ENCODE peak calls at places on chromosomes 7 and 10, in nine cellular contexts. J is CD8-positive, alpha-beta T cell; R is SJCRH30; L is psoas muscle; Y is A549; O is CD4-positive, CD25-positive, alpha-beta regulatory T cell; Z is lower lobe of right lung; G is ovary; I is HCT116. M is an unnamed sample.

GRCh38 chr7:45699726-45700390 is 125.7 kb downstream of the ADCY1 start:
- DNase-seq in J (no peak), R (no peak), Z (no peak), L (no peak), Y (no peak), G (no peak), O (no peak), I (no peak), M (no peak)

GRCh38 chr7:26156454-26157365 is 4.7 kb downstream of the NFE2L3 start:
- DNase-seq in I (peak; percentile 28), J (peak; percentile 51), Y (peak; percentile 44), R (peak; percentile 70), G (no peak), L (no peak), O (peak; percentile 57), Z (no peak), M (no peak)

GRCh38 chr10:78134919-78135318 is 101.3 kb downstream of the RPS24 start:
- DNase-seq in Z (no peak), L (no peak), I (no peak), R (peak; percentile 20), J (no peak), G (no peak), O (no peak), Y (peak; percentile 42), M (no peak)

GRCh38 chr10:123203393-123204126 is 49.4 kb downstream of the BUB3 start:
- DNase-seq in L (no peak), R (no peak), O (no peak), G (no peak), Z (no peak), I (no peak), Y (peak; percentile 67), J (no peak), M (no peak)

GRCh38 chr7:96069361-96069760 is 252.5 kb downstream of the SLC25A13 start:
- DNase-seq in O (no peak), I (no peak), Z (no peak), Y (no peak), R (no peak), L (no peak), J (no peak), G (no peak), M (no peak)

GRCh38 chr7:106238830-106239229 is 46.0 kb downstream of the NAMPT start:
- DNase-seq in J (no peak), L (no peak), R (no peak), Y (no peak), Z (no peak), O (no peak), G (no peak), I (no peak), M (no peak)

GRCh38 chr7:69684955-69685631 is 86.8 kb downstream of the AUTS2 start:
- DNase-seq in G (peak; percentile 13), Y (no peak), I (no peak), Z (no peak), O (no peak), L (no peak), R (no peak), J (no peak), M (no peak)

GRCh38 chr7:94529516-94529915 is 19.9 kb downstream of the CASD1 start:
- DNase-seq in R (no peak), O (no peak), Z (no peak), Y (no peak), I (no peak), L (no peak), J (no peak), G (no peak), M (no peak)

GRCh38 chr10:69583106-69583505 is 9.9 kb upstream of the NEUROG3 start:
- DNase-seq in Y (no peak), O (no peak), I (no peak), L (no peak), G (no peak), J (no peak), Z (no peak), R (peak; percentile 93), M (peak; percentile 42)

GRCh38 chr7:16396766-16397496 is 24.4 kb downstream of the CRPPA start:
- DNase-seq in I (no peak), O (no peak), Z (no peak), R (no peak), G (no peak), L (no peak), J (no peak), Y (no peak), M (no peak)

GRCh38 chr10:132306951-132307751 is 599 bp downstream of the STK32C start:
- DNase-seq in R (no peak), J (peak; percentile 43), I (no peak), L (peak; percentile 53), Z (peak; percentile 80), G (peak; percentile 37), Y (peak; percentile 79), O (peak; percentile 24), M (peak; percentile 84)

GRCh38 chr10:132305654-132306340 is 2.0 kb downstream of the STK32C start:
- DNase-seq in Z (peak; percentile 25), I (no peak), L (no peak), O (no peak), Y (peak; percentile 48), G (no peak), J (no peak), R (no peak), M (no peak)

GRCh38 chr10:132307823-132308587 is at the start of gene STK32C:
- DNase-seq in Y (peak; percentile 93), G (peak; percentile 90), J (peak; percentile 90), I (peak; percentile 54), L (peak; percentile 93), R (no peak), Z (peak; percentile 95), O (peak; percentile 85), M (peak; percentile 88)

GRCh38 chr10:132304756-132305509 is 2.8 kb downstream of the STK32C start:
- DNase-seq in Y (no peak), O (no peak), J (no peak), I (no peak), Z (peak; percentile 34), G (no peak), R (no peak), L (no peak), M (no peak)

GRCh38 chr10:132306341-132306685 is 1.4 kb downstream of the STK32C start:
- DNase-seq in J (no peak), R (no peak), Y (no peak), I (no peak), Z (peak; percentile 44), L (no peak), O (no peak), G (no peak), M (no peak)
- H3K4me3 ChIP-seq in J (no peak overlapping the region), R (no peak overlapping the region), Y (no peak overlapping the region), I (peak overlapping the region; percentile 61), Z (no peak overlapping the region), L (no peak overlapping the region), O (no peak overlapping the region), G (no peak overlapping the region), M (no peak overlapping the region)

GRCh38 chr7:344608-344994 is 54.6 kb downstream of the FOXL3 start:
- DNase-seq in O (no peak), J (no peak), L (no peak), Z (no peak), G (no peak), R (no peak), I (no peak), Y (no peak), M (no peak)
- H3K9me3 ChIP-seq in O (no peaks in the 10 kb centered on the region), J (no peaks in the 10 kb centered on the region), L (no peaks in the 10 kb centered on the region), Z (no peaks in the 10 kb centered on the region), G (no peaks in the 10 kb centered on the region), R (no peaks in the 10 kb centered on the region), I (no peaks in the 10 kb centered on the region), Y (no peaks in the 10 kb centered on the region), M (no peaks in the 10 kb centered on the region)

GRCh38 chr10:104450954-104451353 is 97.3 kb downstream of the CFAP58 start:
- DNase-seq in J (no peak), Z (no peak), O (no peak), G (no peak), L (no peak), R (no peak), I (no peak), Y (no peak), M (no peak)
- H3K4me3 ChIP-seq in J (no peak overlapping the region), Z (no peak overlapping the region), O (no peak overlapping the region), G (no peak overlapping the region), L (no peak overlapping the region), R (no peak overlapping the region), I (no peak overlapping the region), Y (no peak overlapping the region), M (no peak overlapping the region)

GRCh38 chr7:153393666-153394065 is 634.1 kb downstream of the ACTR3B start:
- DNase-seq in O (no peak), J (no peak), Y (no peak), L (no peak), I (no peak), G (no peak), Z (no peak), R (no peak), M (no peak)

GRCh38 chr7:153389261-153389660 is 629.7 kb downstream of the ACTR3B start:
- DNase-seq in L (no peak), G (no peak), Z (no peak), Y (no peak), O (no peak), R (no peak), I (no peak), J (no peak), M (no peak)

GRCh38 chr7:153388611-153389010 is 629.1 kb downstream of the ACTR3B start:
- DNase-seq in L (no peak), R (no peak), O (no peak), I (no peak), Z (no peak), Y (no peak), J (no peak), G (no peak), M (no peak)

GRCh38 chr7:153392726-153393125 is 633.2 kb downstream of the ACTR3B start:
- DNase-seq in O (no peak), Y (no peak), R (no peak), J (no peak), G (no peak), I (no peak), L (no peak), Z (no peak), M (no peak)

DNA sequence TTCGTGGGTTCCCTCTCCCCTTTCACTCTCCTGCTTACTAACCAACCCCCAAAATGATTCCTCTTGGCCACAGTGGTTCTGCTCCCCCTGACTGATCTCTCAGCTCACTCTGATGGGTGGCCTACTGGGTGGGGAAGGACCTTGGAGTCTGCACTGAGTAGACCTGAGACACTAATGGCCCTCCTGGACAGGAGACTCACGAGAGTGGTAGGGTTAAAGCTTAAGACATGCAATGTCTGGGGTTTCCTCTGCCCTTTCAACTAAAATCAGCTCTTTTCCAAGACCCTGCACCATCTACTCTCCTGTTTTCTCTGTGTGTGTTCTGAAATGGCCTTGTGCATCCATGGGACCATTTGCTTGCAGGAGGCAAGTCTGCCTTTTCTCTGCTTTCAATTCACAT is 631.4 kb downstream of the ACTR3B start:
- DNase-seq in R (no peak), I (no peak), Z (no peak), J (no peak), L (no peak), G (no peak), Y (no peak), O (no peak), M (no peak)
- H3K9me3 ChIP-seq in R (peaks cover 10% of the 10 kb centered on the region), I (peaks cover 5% of the 10 kb centered on the region), Z (no peaks in the 10 kb centered on the region), J (no peaks in the 10 kb centered on the region), L (no peaks in the 10 kb centered on the region), G (no peaks in the 10 kb centered on the region), Y (no peaks in the 10 kb centered on the region), O (peaks cover 12% of the 10 kb centered on the region), M (peaks cover 5% of the 10 kb centered on the region)

DNA sequence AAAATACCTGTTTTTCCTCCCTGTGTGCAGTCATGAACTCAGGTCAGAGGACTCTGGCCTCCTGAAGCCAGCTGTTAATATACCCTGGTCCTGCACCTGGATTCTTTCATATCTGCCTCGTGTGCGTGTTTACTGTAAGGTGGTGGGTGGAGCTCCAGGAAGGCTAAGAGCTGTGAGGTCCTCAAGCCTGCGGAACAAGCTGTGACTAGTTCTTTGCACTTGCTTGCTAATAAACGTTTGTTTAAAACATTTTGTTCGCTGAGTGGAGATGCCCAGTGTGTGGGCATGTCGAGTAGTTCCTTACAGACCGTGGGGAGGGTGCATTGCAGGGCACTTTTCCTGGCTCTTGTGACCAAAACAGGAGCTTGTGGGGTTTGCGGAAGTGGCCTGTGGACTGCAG is 139.0 kb downstream of the DOCK1 start:
- DNase-seq in O (no peak), J (no peak), L (no peak), I (no peak), R (no peak), Z (peak; percentile 65), G (no peak), Y (no peak), M (no peak)
- H3K4me3 ChIP-seq in O (no peak overlapping the region), J (no peak overlapping the region), L (no peak overlapping the region), I (no peak overlapping the region), R (no peak overlapping the region), Z (no peak overlapping the region), G (no peak overlapping the region), Y (no peak overlapping the region), M (no peak overlapping the region)